ENCODE peak calls at places on chromosomes 16 and 17, in seven cellular contexts. C is IMR-90, W is mesenchymal stem cell, U is H9, X is neuronal stem cell, Q is H1, P is trophoblast cell. T is an unnamed sample.

GRCh38 chr17:57541472-57542394 is 203.4 kb downstream of the CCDC182 start:
- DNase-seq in C (peak), W (peak), U (no peak), X (no peak), Q (no peak), P (peak), T (no peak)

GRCh38 chr17:27296427-27296979 is 2.6 kb downstream of the WSB1 start:
- DNase-seq in C (peak), W (peak), U (no peak), X (no peak), Q (no peak), P (peak), T (no peak)

GRCh38 chr16:27772093-27772820 is 222.3 kb downstream of the KATNIP start:
- DNase-seq in C (no peak), W (no peak), U (no peak), X (no peak), Q (no peak), P (no peak), T (no peak)

GRCh38 chr17:76498886-76499667 is 2.1 kb downstream of the RHBDF2 start:
- DNase-seq in C (no peak), W (no peak), U (no peak), X (no peak), Q (no peak), P (no peak), T (peak)

GRCh38 chr16:3651461-3652372 is 2.8 kb upstream of the DNASE1 start:
- DNase-seq in C (no peak), W (no peak), U (no peak), X (no peak), Q (no peak), P (no peak), T (no peak)

GRCh38 chr17:55770220-55770870 is 19.5 kb downstream of the PCTP start:
- DNase-seq in C (peak), W (peak), U (no peak), X (peak), Q (no peak), P (peak), T (peak)

GRCh38 chr16:54326266-54326662 is 39.7 kb upstream of the IRX3 start:
- DNase-seq in C (no peak), W (peak), U (no peak), X (no peak), Q (no peak), P (no peak), T (no peak)

GRCh38 chr17:74558882-74559519 is 8.3 kb downstream of the CD300H start:
- DNase-seq in C (no peak), W (no peak), U (peak), X (no peak), Q (no peak), P (no peak), T (no peak)

GRCh38 chr17:61325382-61326073 is 74.1 kb upstream of the TBX2 start:
- DNase-seq in C (peak), W (peak), U (no peak), X (no peak), Q (no peak), P (no peak), T (no peak)

GRCh38 chr17:76887809-76888208 is 19.6 kb downstream of the MGAT5B start:
- DNase-seq in C (no peak), W (no peak), U (peak), X (no peak), Q (no peak), P (no peak), T (no peak)

GRCh38 chr17:74123350-74123749 is 80.1 kb upstream of the RPL38 start:
- DNase-seq in C (no peak), W (no peak), U (peak), X (no peak), Q (no peak), P (peak), T (peak)

GRCh38 chr17:77480509-77481215 is 339.9 kb downstream of the SEC14L1 start:
- DNase-seq in C (no peak), W (no peak), U (no peak), X (no peak), Q (no peak), P (no peak), T (no peak)

DNA sequence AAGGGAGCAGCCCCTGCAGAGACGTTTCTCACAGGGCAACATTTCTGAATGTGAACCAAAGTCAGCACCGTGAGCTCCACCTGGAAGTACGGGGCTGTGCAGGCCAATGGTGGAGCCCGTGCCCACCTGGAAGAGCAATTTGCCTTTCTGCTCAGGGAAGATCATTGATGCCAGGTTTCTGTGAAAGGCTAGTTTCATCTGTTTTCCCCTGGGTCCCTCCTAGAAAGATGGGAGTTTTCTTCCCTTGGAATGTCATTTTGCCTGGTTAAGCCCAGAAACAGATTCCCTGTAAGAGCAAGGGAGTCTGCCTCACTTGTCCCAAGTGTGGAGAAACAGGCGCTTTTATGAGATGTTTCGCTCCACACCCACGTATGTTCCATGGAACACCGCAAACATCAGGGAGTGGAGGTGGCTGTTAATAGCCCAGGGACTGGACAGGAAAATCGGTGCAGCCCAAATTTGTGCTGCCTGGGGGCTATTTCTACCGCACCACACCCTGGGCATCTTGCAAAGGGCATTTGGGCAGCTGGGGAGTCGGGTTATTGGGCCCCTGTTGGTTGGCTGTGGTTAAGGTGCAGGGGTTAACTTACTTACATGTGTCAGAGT is 2.6 kb downstream of the SLC6A4 start:
- DNase-seq in C (no peak), W (no peak), U (peak), X (no peak), Q (no peak), P (no peak), T (no peak)
- H2BK5ac ChIP-seq in C (no peak), W (no peak), U (no peak), X (no peak), Q (no peak), P (no peak), T (no peak)

GRCh38 chr17:51184124-51184523 is 17.9 kb downstream of the NME2 start:
- DNase-seq in C (no peak), W (peak), U (no peak), X (no peak), Q (no peak), P (no peak), T (no peak)
- H2BK120ac ChIP-seq in C (no peak), W (no peak), U (no peak), X (no peak), Q (no peak), P (no peak), T (no peak)

GRCh38 chr16:1316033-1316405 is 6.6 kb downstream of the UBE2I start:
- DNase-seq in C (no peak), W (no peak), U (no peak), X (no peak), Q (no peak), P (no peak), T (no peak)

GRCh38 chr16:1317479-1318267 is 8.2 kb downstream of the UBE2I start:
- DNase-seq in C (no peak), W (no peak), U (no peak), X (no peak), Q (no peak), P (no peak), T (no peak)

GRCh38 chr16:1314399-1315068 is 5.1 kb downstream of the UBE2I start:
- DNase-seq in C (no peak), W (no peak), U (no peak), X (no peak), Q (no peak), P (no peak), T (no peak)

GRCh38 chr16:1313721-1314120 is 4.3 kb downstream of the UBE2I start:
- DNase-seq in C (no peak), W (no peak), U (no peak), X (no peak), Q (no peak), P (no peak), T (no peak)

GRCh38 chr16:1315081-1316032 is 5.9 kb downstream of the UBE2I start:
- DNase-seq in C (no peak), W (no peak), U (no peak), X (no peak), Q (no peak), P (no peak), T (no peak)
- H3K4me2 ChIP-seq in C (no peak), W (no peak), U (no peak), X (no peak), Q (no peak), P (no peak), T (no peak)

GRCh38 chr16:55913717-55914116 is 38.5 kb upstream of the CES5A start:
- DNase-seq in C (no peak), W (no peak), U (no peak), X (no peak), Q (no peak), P (no peak), T (no peak)

GRCh38 chr16:55922662-55923061 is 47.5 kb upstream of the CES5A start:
- DNase-seq in C (no peak), W (no peak), U (no peak), X (no peak), Q (no peak), P (no peak), T (no peak)

GRCh38 chr16:55915116-55915827 is 40.1 kb upstream of the CES5A start:
- DNase-seq in C (no peak), W (no peak), U (no peak), X (no peak), Q (no peak), P (no peak), T (no peak)

GRCh38 chr16:55914383-55914782 is 39.2 kb upstream of the CES5A start:
- DNase-seq in C (no peak), W (no peak), U (no peak), X (no peak), Q (no peak), P (no peak), T (no peak)

DNA sequence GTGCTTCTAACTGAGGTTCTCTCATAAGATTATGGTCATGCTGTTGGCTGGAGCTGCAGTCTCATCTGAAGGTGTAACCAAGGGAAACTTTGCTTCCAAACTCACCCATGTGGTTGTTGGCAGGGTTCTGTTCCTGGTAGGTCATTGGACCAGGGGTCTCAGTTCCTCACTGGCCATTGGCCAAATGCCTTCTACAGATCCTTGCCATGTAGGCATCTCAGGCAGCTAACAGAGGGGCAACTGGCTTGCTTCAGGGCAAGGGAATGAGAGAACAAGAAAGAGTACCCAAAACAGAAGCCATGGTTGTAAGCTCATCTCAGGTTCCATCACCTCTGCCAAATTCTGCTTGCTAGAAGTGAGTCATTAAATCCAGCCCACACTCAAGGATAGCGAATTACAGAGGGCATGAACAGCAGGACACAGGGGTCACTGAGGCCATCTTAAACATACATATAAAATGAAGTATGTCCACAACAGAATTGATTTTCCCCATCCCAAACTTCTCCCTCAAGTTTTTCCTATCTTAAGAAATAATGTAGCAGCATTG is 42.3 kb upstream of the CES5A start:
- DNase-seq in C (no peak), W (no peak), U (no peak), X (no peak), Q (no peak), P (no peak), T (no peak)
- H2BK5ac ChIP-seq in C (no peak), W (no peak), U (no peak), X (no peak), Q (no peak), P (no peak), T (no peak)

DNA sequence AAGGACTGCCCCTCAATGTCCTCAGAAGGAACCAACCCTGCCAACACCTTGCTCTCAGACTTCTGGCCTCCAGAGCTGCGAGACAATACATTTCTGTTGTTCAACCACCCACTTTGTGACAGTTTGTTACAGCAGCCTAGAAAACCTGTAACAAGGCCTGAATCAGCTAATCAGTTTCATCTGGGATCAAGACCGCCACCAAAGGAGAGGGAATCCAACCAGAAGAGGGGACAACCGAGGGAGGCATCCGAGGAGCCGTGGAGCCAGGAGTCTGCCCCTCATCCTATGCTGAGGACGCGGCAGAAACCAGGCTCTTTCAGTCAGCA is 26.9 kb downstream of the FA2H start:
- DNase-seq in C (no peak), W (no peak), U (no peak), X (no peak), Q (no peak), P (no peak), T (no peak)
- H2BK120ac ChIP-seq in C (no peak), W (no peak), U (no peak), X (no peak), Q (no peak), P (no peak), T (no peak)

DNA sequence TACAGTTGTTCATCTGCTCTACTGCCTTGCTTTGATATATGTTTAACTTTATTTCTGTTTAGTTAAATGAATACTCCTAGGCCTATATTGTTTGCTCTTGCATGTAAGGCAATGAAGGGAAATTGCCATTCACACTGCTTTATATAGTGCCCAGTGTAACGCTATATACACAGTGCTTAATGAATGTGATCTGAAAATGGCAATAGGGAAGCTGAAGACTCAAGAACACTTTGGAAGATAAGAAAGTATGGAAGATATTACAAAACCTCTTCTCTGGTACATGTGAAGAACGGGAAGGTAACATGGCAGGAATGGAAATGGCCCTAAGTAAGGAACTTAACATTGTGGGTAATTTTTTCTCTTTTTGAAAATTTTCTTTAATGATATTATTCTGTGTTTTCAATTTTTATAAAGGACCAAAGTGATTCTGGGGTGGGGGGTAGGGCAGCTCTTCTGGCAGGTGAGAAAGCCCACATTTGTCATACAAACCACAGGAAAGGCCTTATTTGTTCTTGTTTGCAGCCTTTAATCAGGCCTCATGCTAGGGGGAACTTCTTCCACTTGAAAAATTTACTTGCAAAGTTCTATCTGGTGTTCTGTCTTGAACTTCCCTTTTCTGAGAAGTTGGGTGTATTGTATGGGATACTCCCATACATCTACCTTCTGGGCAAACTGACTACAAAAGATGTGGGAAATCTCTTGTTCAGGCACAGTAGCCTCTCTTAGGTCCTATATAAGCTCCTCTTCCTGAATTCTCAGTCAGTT is 100.8 kb upstream of the CORO6 start:
- DNase-seq in C (no peak), W (no peak), U (no peak), X (no peak), Q (no peak), P (no peak), T (no peak)
- H3K4me2 ChIP-seq in C (no peak), W (no peak), U (no peak), X (no peak), Q (no peak), P (no peak), T (no peak)

T was measured in mesendoderm.